ENCODE peak calls at places on chromosome 15, in seven cellular contexts. Q, X, J, V, Z, B and Y are unnamed samples.
A peak's percentile ranks its signal among the peaks of the same experiment; 100 is the strongest.

GRCh38 chr15:36506733-36507356 is 72.6 kb upstream of the CDIN1 start:
- DNase-seq in Q (no peak), X (no peak), J (no peak), V (no peak), Z (no peak), B (no peak), Y (no peak)

GRCh38 chr15:72057548-72058091 is 60.3 kb downstream of the MYO9A start:
- DNase-seq in Q (no peak), X (no peak), J (no peak), V (no peak), Z (no peak), B (no peak), Y (no peak)

GRCh38 chr15:100457201-100457600 is 71.5 kb downstream of the CERS3 start:
- DNase-seq in Q (no peak), X (peak; percentile 3), J (no peak), V (no peak), Z (no peak), B (no peak), Y (no peak)

GRCh38 chr15:33865416-33865815 is 102.9 kb upstream of the CHRM5 start:
- DNase-seq in Q (no peak), X (no peak), J (no peak), V (no peak), Z (no peak), B (no peak), Y (no peak)

GRCh38 chr15:38130200-38130567 is 122.5 kb upstream of the SPRED1 start:
- DNase-seq in Q (no peak), X (no peak), J (no peak), V (no peak), Z (no peak), B (peak; percentile 30), Y (no peak)

GRCh38 chr15:40083756-40084101 is 24.9 kb downstream of the BMF start:
- DNase-seq in Q (no peak), X (no peak), J (no peak), V (no peak), Z (no peak), B (no peak), Y (no peak)

GRCh38 chr15:23690450-23690852 is 3.3 kb upstream of the NDN start:
- DNase-seq in Q (peak; percentile 64), X (peak; percentile 66), J (no peak), V (peak; percentile 12), Z (peak; percentile 87), B (no peak), Y (peak; percentile 54)

GRCh38 chr15:98906712-98907083 is 100.9 kb downstream of the PGPEP1L start:
- DNase-seq in Q (no peak), X (no peak), J (no peak), V (no peak), Z (no peak), B (no peak), Y (no peak)

GRCh38 chr15:80568876-80569605 is 126.1 kb upstream of the ABHD17C start:
- DNase-seq in Q (no peak), X (no peak), J (no peak), V (no peak), Z (no peak), B (no peak), Y (no peak)

GRCh38 chr15:37682304-37682703 is 252.1 kb upstream of the TMCO5A start:
- DNase-seq in Q (no peak), X (peak; percentile 3), J (no peak), V (no peak), Z (no peak), B (no peak), Y (no peak)

GRCh38 chr15:84981711-84982300 is at the start of gene PDE8A:
- DNase-seq in Q (peak; percentile 35), X (peak; percentile 54), J (peak; percentile 75), V (no peak), Z (no peak), B (no peak), Y (no peak)

GRCh38 chr15:70079831-70080230 is 17.9 kb downstream of the TLE3 start:
- DNase-seq in Q (no peak), X (no peak), J (no peak), V (no peak), Z (no peak), B (no peak), Y (no peak)

GRCh38 chr15:38401101-38401500 is 52.8 kb upstream of the FAM98B start:
- DNase-seq in Q (no peak), X (no peak), J (no peak), V (no peak), Z (no peak), B (no peak), Y (no peak)

GRCh38 chr15:85407421-85408269 is 27.2 kb downstream of the AKAP13 start:
- DNase-seq in Q (no peak), X (peak; percentile 79), J (peak; percentile 34), V (peak; percentile 56), Z (no peak), B (no peak), Y (no peak)

GRCh38 chr15:41695750-41696436 is 35.7 kb downstream of the MGA start:
- DNase-seq in Q (no peak), X (no peak), J (peak; percentile 73), V (no peak), Z (no peak), B (peak; percentile 39), Y (no peak)

GRCh38 chr15:52422001-52422400 is 106.7 kb downstream of the MYO5A start:
- DNase-seq in Q (no peak), X (no peak), J (no peak), V (no peak), Z (no peak), B (no peak), Y (no peak)